ENCODE peak calls at places on chromosomes 2 and 18, in nine cellular contexts. One of them, this sample, is unnamed.

GRCh38 chr18:79554321-79554720 is 125.3 kb upstream of the CTDP1 start:
- DNase-seq in HEK293T: no peak
- DNase-seq in amniotic stem cell: no peak
- DNase-seq in stimulated activated CD4-positive, alpha-beta T cell treated with anti-CD3 and anti-CD28 coated beads, Interleukin-12 subunit alpha, Interleukin-12 subunit beta, amount 100 ng/mL, for 24 hours: no peak
- DNase-seq in brain pericyte: no peak
- DNase-seq in NCI-H1092: no peak
- DNase-seq in NCI-H1436: no peak
- DNase-seq in CD8-positive, alpha-beta memory T cell: no peak
- DNase-seq in mesendoderm: no peak
- DNase-seq in this sample: no peak

GRCh38 chr2:62724886-62725711 is 19.6 kb downstream of the EHBP1 start:
- DNase-seq in stimulated activated CD4-positive, alpha-beta T cell treated with anti-CD3 and anti-CD28 coated beads, Interleukin-12 subunit alpha, Interleukin-12 subunit beta, amount 100 ng/mL, for 24 hours: no peak
- DNase-seq in HEK293T: no peak
- DNase-seq in amniotic stem cell: no peak
- DNase-seq in brain pericyte: no peak
- DNase-seq in NCI-H1436: no peak
- DNase-seq in CD8-positive, alpha-beta memory T cell: peak; percentile 5
- DNase-seq in mesendoderm: peak; percentile 55
- DNase-seq in NCI-H1092: no peak
- DNase-seq in this sample: no peak

GRCh38 chr2:64213607-64214275 is 69.5 kb upstream of the PELI1 start:
- DNase-seq in mesendoderm: no peak
- DNase-seq in CD8-positive, alpha-beta memory T cell: no peak
- DNase-seq in stimulated activated CD4-positive, alpha-beta T cell treated with anti-CD3 and anti-CD28 coated beads, Interleukin-12 subunit alpha, Interleukin-12 subunit beta, amount 100 ng/mL, for 24 hours: no peak
- DNase-seq in brain pericyte: no peak
- DNase-seq in NCI-H1092: no peak
- DNase-seq in amniotic stem cell: no peak
- DNase-seq in HEK293T: no peak
- DNase-seq in NCI-H1436: no peak
- DNase-seq in this sample: no peak

GRCh38 chr2:166984188-166984587 is 95.9 kb downstream of the XIRP2 start:
- DNase-seq in NCI-H1436: no peak
- DNase-seq in stimulated activated CD4-positive, alpha-beta T cell treated with anti-CD3 and anti-CD28 coated beads, Interleukin-12 subunit alpha, Interleukin-12 subunit beta, amount 100 ng/mL, for 24 hours: no peak
- DNase-seq in NCI-H1092: no peak
- DNase-seq in mesendoderm: no peak
- DNase-seq in brain pericyte: no peak
- DNase-seq in CD8-positive, alpha-beta memory T cell: no peak
- DNase-seq in amniotic stem cell: no peak
- DNase-seq in HEK293T: no peak
- DNase-seq in this sample: no peak

GRCh38 chr2:232668805-232669444 is 28.2 kb upstream of the GIGYF2 start:
- DNase-seq in NCI-H1436: no peak
- DNase-seq in NCI-H1092: no peak
- DNase-seq in brain pericyte: no peak
- DNase-seq in amniotic stem cell: no peak
- DNase-seq in CD8-positive, alpha-beta memory T cell: no peak
- DNase-seq in HEK293T: peak; percentile 28
- DNase-seq in mesendoderm: peak; percentile 50
- DNase-seq in stimulated activated CD4-positive, alpha-beta T cell treated with anti-CD3 and anti-CD28 coated beads, Interleukin-12 subunit alpha, Interleukin-12 subunit beta, amount 100 ng/mL, for 24 hours: no peak
- DNase-seq in this sample: no peak

GRCh38 chr2:167196461-167197252 is 308.4 kb downstream of the XIRP2 start:
- DNase-seq in CD8-positive, alpha-beta memory T cell: no peak
- DNase-seq in NCI-H1436: no peak
- DNase-seq in brain pericyte: no peak
- DNase-seq in HEK293T: peak; percentile 34
- DNase-seq in mesendoderm: no peak
- DNase-seq in NCI-H1092: peak; percentile 23
- DNase-seq in amniotic stem cell: no peak
- DNase-seq in stimulated activated CD4-positive, alpha-beta T cell treated with anti-CD3 and anti-CD28 coated beads, Interleukin-12 subunit alpha, Interleukin-12 subunit beta, amount 100 ng/mL, for 24 hours: no peak
- DNase-seq in this sample: no peak

GRCh38 chr2:123363076-123363475 is 662.0 kb upstream of the CNTNAP5 start:
- DNase-seq in HEK293T: no peak
- DNase-seq in mesendoderm: no peak
- DNase-seq in brain pericyte: no peak
- DNase-seq in NCI-H1436: no peak
- DNase-seq in NCI-H1092: no peak
- DNase-seq in amniotic stem cell: no peak
- DNase-seq in stimulated activated CD4-positive, alpha-beta T cell treated with anti-CD3 and anti-CD28 coated beads, Interleukin-12 subunit alpha, Interleukin-12 subunit beta, amount 100 ng/mL, for 24 hours: no peak
- DNase-seq in CD8-positive, alpha-beta memory T cell: no peak
- DNase-seq in this sample: no peak

GRCh38 chr2:197134206-197134605 is 176.4 kb downstream of the ANKRD44 start:
- DNase-seq in NCI-H1092: no peak
- DNase-seq in HEK293T: no peak
- DNase-seq in mesendoderm: peak; percentile 14
- DNase-seq in brain pericyte: no peak
- DNase-seq in amniotic stem cell: no peak
- DNase-seq in NCI-H1436: no peak
- DNase-seq in stimulated activated CD4-positive, alpha-beta T cell treated with anti-CD3 and anti-CD28 coated beads, Interleukin-12 subunit alpha, Interleukin-12 subunit beta, amount 100 ng/mL, for 24 hours: no peak
- DNase-seq in CD8-positive, alpha-beta memory T cell: no peak
- DNase-seq in this sample: no peak

GRCh38 chr2:119126650-119127049 is 31.9 kb downstream of the C1QL2 start:
- DNase-seq in mesendoderm: peak; percentile 92
- DNase-seq in NCI-H1436: no peak
- DNase-seq in NCI-H1092: no peak
- DNase-seq in brain pericyte: no peak
- DNase-seq in CD8-positive, alpha-beta memory T cell: peak; percentile 6
- DNase-seq in HEK293T: peak; percentile 72
- DNase-seq in amniotic stem cell: no peak
- DNase-seq in stimulated activated CD4-positive, alpha-beta T cell treated with anti-CD3 and anti-CD28 coated beads, Interleukin-12 subunit alpha, Interleukin-12 subunit beta, amount 100 ng/mL, for 24 hours: no peak
- DNase-seq in this sample: no peak

GRCh38 chr2:9356336-9356735 is 67.0 kb downstream of the ITGB1BP1 start:
- DNase-seq in NCI-H1436: no peak
- DNase-seq in stimulated activated CD4-positive, alpha-beta T cell treated with anti-CD3 and anti-CD28 coated beads, Interleukin-12 subunit alpha, Interleukin-12 subunit beta, amount 100 ng/mL, for 24 hours: no peak
- DNase-seq in NCI-H1092: no peak
- DNase-seq in mesendoderm: no peak
- DNase-seq in brain pericyte: no peak
- DNase-seq in CD8-positive, alpha-beta memory T cell: no peak
- DNase-seq in HEK293T: peak; percentile 36
- DNase-seq in amniotic stem cell: no peak
- DNase-seq in this sample: no peak

GRCh38 chr2:192741889-192742288 is 547.2 kb upstream of the TMEFF2 start:
- DNase-seq in mesendoderm: peak; percentile 36
- DNase-seq in brain pericyte: no peak
- DNase-seq in NCI-H1092: no peak
- DNase-seq in HEK293T: peak; percentile 6
- DNase-seq in stimulated activated CD4-positive, alpha-beta T cell treated with anti-CD3 and anti-CD28 coated beads, Interleukin-12 subunit alpha, Interleukin-12 subunit beta, amount 100 ng/mL, for 24 hours: no peak
- DNase-seq in amniotic stem cell: peak; percentile 7
- DNase-seq in NCI-H1436: no peak
- DNase-seq in CD8-positive, alpha-beta memory T cell: no peak
- DNase-seq in this sample: no peak

This sample was measured in pulmonary artery endothelial cell.